ENCODE peak calls at places on chromosomes 11 and 22, in eight cellular contexts. One of them, this sample, is unnamed.

GRCh38 chr22:41908409-41909289 is 6.2 kb downstream of the SHISA8 start:
- DNase-seq in kidney: no peak
- DNase-seq in cerebellum: peak; percentile 60
- DNase-seq in Calu3: no peak
- DNase-seq in GM12891: no peak
- DNase-seq in activated CD4-positive, alpha-beta memory T cell treated with anti-CD3 and anti-CD28 coated beads for 36 hours: no peak
- DNase-seq in neural crest cell: no peak
- DNase-seq in head of caudate nucleus: no peak
- DNase-seq in this sample: no peak

GRCh38 chr22:19930537-19931486 is 10.8 kb upstream of the COMT start:
- DNase-seq in kidney: no peak
- DNase-seq in cerebellum: no peak
- DNase-seq in Calu3: no peak
- DNase-seq in GM12891: no peak
- DNase-seq in activated CD4-positive, alpha-beta memory T cell treated with anti-CD3 and anti-CD28 coated beads for 36 hours: no peak
- DNase-seq in neural crest cell: no peak
- DNase-seq in head of caudate nucleus: no peak
- DNase-seq in this sample: no peak

GRCh38 chr11:117715801-117716200 is 81.2 kb downstream of the DSCAML1 start:
- DNase-seq in kidney: no peak
- DNase-seq in cerebellum: no peak
- DNase-seq in Calu3: no peak
- DNase-seq in GM12891: no peak
- DNase-seq in activated CD4-positive, alpha-beta memory T cell treated with anti-CD3 and anti-CD28 coated beads for 36 hours: no peak
- DNase-seq in neural crest cell: no peak
- DNase-seq in head of caudate nucleus: no peak
- DNase-seq in this sample: no peak

GRCh38 chr22:50089231-50090140 is at the start of gene MOV10L1:
- DNase-seq in kidney: no peak
- DNase-seq in cerebellum: no peak
- DNase-seq in Calu3: no peak
- DNase-seq in GM12891: no peak
- DNase-seq in activated CD4-positive, alpha-beta memory T cell treated with anti-CD3 and anti-CD28 coated beads for 36 hours: peak; percentile 22
- DNase-seq in neural crest cell: no peak
- DNase-seq in head of caudate nucleus: no peak
- DNase-seq in this sample: no peak

GRCh38 chr11:69005631-69006368 is 7.2 kb downstream of the MRGPRF start:
- DNase-seq in kidney: peak; percentile 65
- DNase-seq in cerebellum: no peak
- DNase-seq in Calu3: no peak
- DNase-seq in GM12891: no peak
- DNase-seq in activated CD4-positive, alpha-beta memory T cell treated with anti-CD3 and anti-CD28 coated beads for 36 hours: no peak
- DNase-seq in neural crest cell: no peak
- DNase-seq in head of caudate nucleus: no peak
- DNase-seq in this sample: no peak

GRCh38 chr11:103420593-103420992 is 311.4 kb downstream of the DYNC2H1 start:
- DNase-seq in kidney: no peak
- DNase-seq in cerebellum: no peak
- DNase-seq in Calu3: no peak
- DNase-seq in GM12891: no peak
- DNase-seq in activated CD4-positive, alpha-beta memory T cell treated with anti-CD3 and anti-CD28 coated beads for 36 hours: no peak
- DNase-seq in neural crest cell: no peak
- DNase-seq in head of caudate nucleus: no peak
- DNase-seq in this sample: no peak

GRCh38 chr11:43907028-43907966 is 26.7 kb downstream of the ALKBH3 start:
- DNase-seq in kidney: no peak
- DNase-seq in cerebellum: peak; percentile 81
- DNase-seq in Calu3: no peak
- DNase-seq in GM12891: no peak
- DNase-seq in activated CD4-positive, alpha-beta memory T cell treated with anti-CD3 and anti-CD28 coated beads for 36 hours: no peak
- DNase-seq in neural crest cell: no peak
- DNase-seq in head of caudate nucleus: no peak
- DNase-seq in this sample: no peak

GRCh38 chr22:35335936-35336781 is 36.5 kb downstream of the TOM1 start:
- DNase-seq in kidney: peak; percentile 67
- DNase-seq in cerebellum: no peak
- DNase-seq in Calu3: no peak
- DNase-seq in GM12891: no peak
- DNase-seq in activated CD4-positive, alpha-beta memory T cell treated with anti-CD3 and anti-CD28 coated beads for 36 hours: no peak
- DNase-seq in neural crest cell: no peak
- DNase-seq in head of caudate nucleus: no peak
- DNase-seq in this sample: no peak

GRCh38 chr22:29795663-29796062 is 28.5 kb downstream of the UQCR10 start:
- DNase-seq in kidney: no peak
- DNase-seq in cerebellum: no peak
- DNase-seq in Calu3: peak; percentile 60
- DNase-seq in GM12891: no peak
- DNase-seq in activated CD4-positive, alpha-beta memory T cell treated with anti-CD3 and anti-CD28 coated beads for 36 hours: no peak
- DNase-seq in neural crest cell: no peak
- DNase-seq in head of caudate nucleus: no peak
- DNase-seq in this sample: no peak

GRCh38 chr11:57648791-57649735 is 649 bp downstream of the YPEL4 start:
- DNase-seq in kidney: peak; percentile 70
- DNase-seq in cerebellum: no peak
- DNase-seq in Calu3: no peak
- DNase-seq in GM12891: no peak
- DNase-seq in activated CD4-positive, alpha-beta memory T cell treated with anti-CD3 and anti-CD28 coated beads for 36 hours: peak; percentile 50
- DNase-seq in neural crest cell: peak; percentile 39
- DNase-seq in head of caudate nucleus: peak; percentile 72
- DNase-seq in this sample: no peak

GRCh38 chr11:3959918-3960295 is 104.4 kb downstream of the STIM1 start:
- DNase-seq in kidney: no peak
- DNase-seq in cerebellum: no peak
- DNase-seq in Calu3: no peak
- DNase-seq in GM12891: no peak
- DNase-seq in activated CD4-positive, alpha-beta memory T cell treated with anti-CD3 and anti-CD28 coated beads for 36 hours: no peak
- DNase-seq in neural crest cell: no peak
- DNase-seq in head of caudate nucleus: no peak
- DNase-seq in this sample: no peak

GRCh38 chr11:57219021-57219627 is 17.9 kb downstream of the APLNR start:
- DNase-seq in kidney: no peak
- DNase-seq in cerebellum: no peak
- DNase-seq in Calu3: no peak
- DNase-seq in GM12891: no peak
- DNase-seq in activated CD4-positive, alpha-beta memory T cell treated with anti-CD3 and anti-CD28 coated beads for 36 hours: no peak
- DNase-seq in neural crest cell: no peak
- DNase-seq in head of caudate nucleus: no peak
- DNase-seq in this sample: no peak

GRCh38 chr11:103633037-103633788 is 403.2 kb upstream of the DDI1 start:
- DNase-seq in kidney: no peak
- DNase-seq in cerebellum: no peak
- DNase-seq in Calu3: no peak
- DNase-seq in GM12891: no peak
- DNase-seq in activated CD4-positive, alpha-beta memory T cell treated with anti-CD3 and anti-CD28 coated beads for 36 hours: no peak
- DNase-seq in neural crest cell: no peak
- DNase-seq in head of caudate nucleus: no peak
- DNase-seq in this sample: no peak

GRCh38 chr22:23984430-23984829 is 4.5 kb downstream of the GSTT2 start:
- DNase-seq in kidney: no peak
- DNase-seq in cerebellum: no peak
- DNase-seq in Calu3: peak; percentile 65
- DNase-seq in GM12891: no peak
- DNase-seq in activated CD4-positive, alpha-beta memory T cell treated with anti-CD3 and anti-CD28 coated beads for 36 hours: peak; percentile 65
- DNase-seq in neural crest cell: no peak
- DNase-seq in head of caudate nucleus: no peak
- DNase-seq in this sample: peak; percentile 59

GRCh38 chr11:69339041-69339733 is 45.2 kb downstream of the MYEOV start:
- DNase-seq in kidney: no peak
- DNase-seq in cerebellum: no peak
- DNase-seq in Calu3: no peak
- DNase-seq in GM12891: no peak
- DNase-seq in activated CD4-positive, alpha-beta memory T cell treated with anti-CD3 and anti-CD28 coated beads for 36 hours: peak; percentile 8
- DNase-seq in neural crest cell: no peak
- DNase-seq in head of caudate nucleus: no peak
- DNase-seq in this sample: no peak

GRCh38 chr22:49768077-49768476 is 59.6 kb downstream of the BRD1 start:
- DNase-seq in kidney: peak; percentile 66
- DNase-seq in cerebellum: no peak
- DNase-seq in Calu3: no peak
- DNase-seq in GM12891: no peak
- DNase-seq in activated CD4-positive, alpha-beta memory T cell treated with anti-CD3 and anti-CD28 coated beads for 36 hours: no peak
- DNase-seq in neural crest cell: no peak
- DNase-seq in head of caudate nucleus: no peak
- DNase-seq in this sample: no peak

GRCh38 chr11:26992031-26992541 is 1.8 kb upstream of the FIBIN start:
- DNase-seq in kidney: no peak
- DNase-seq in cerebellum: no peak
- DNase-seq in Calu3: no peak
- DNase-seq in GM12891: no peak
- DNase-seq in activated CD4-positive, alpha-beta memory T cell treated with anti-CD3 and anti-CD28 coated beads for 36 hours: no peak
- DNase-seq in neural crest cell: no peak
- DNase-seq in head of caudate nucleus: no peak
- DNase-seq in this sample: peak; percentile 52

GRCh38 chr11:8389034-8389996 is 125.6 kb upstream of the LMO1 start:
- DNase-seq in kidney: no peak
- DNase-seq in cerebellum: no peak
- DNase-seq in Calu3: no peak
- DNase-seq in GM12891: no peak
- DNase-seq in activated CD4-positive, alpha-beta memory T cell treated with anti-CD3 and anti-CD28 coated beads for 36 hours: no peak
- DNase-seq in neural crest cell: no peak
- DNase-seq in head of caudate nucleus: peak; percentile 43
- DNase-seq in this sample: no peak

GRCh38 chr22:47444746-47445065 is 682.3 kb downstream of the TBC1D22A start:
- DNase-seq in kidney: no peak
- DNase-seq in cerebellum: no peak
- DNase-seq in Calu3: no peak
- DNase-seq in GM12891: no peak
- DNase-seq in activated CD4-positive, alpha-beta memory T cell treated with anti-CD3 and anti-CD28 coated beads for 36 hours: no peak
- DNase-seq in neural crest cell: no peak
- DNase-seq in head of caudate nucleus: no peak
- DNase-seq in this sample: no peak

GRCh38 chr22:45673482-45674175 is 2.0 kb downstream of the ATXN10 start:
- DNase-seq in kidney: no peak
- DNase-seq in cerebellum: no peak
- DNase-seq in Calu3: no peak
- DNase-seq in GM12891: no peak
- DNase-seq in activated CD4-positive, alpha-beta memory T cell treated with anti-CD3 and anti-CD28 coated beads for 36 hours: no peak
- DNase-seq in neural crest cell: no peak
- DNase-seq in head of caudate nucleus: no peak
- DNase-seq in this sample: no peak

GRCh38 chr22:27097481-27097880 is 440.1 kb downstream of the MIAT start:
- DNase-seq in kidney: no peak
- DNase-seq in cerebellum: no peak
- DNase-seq in Calu3: no peak
- DNase-seq in GM12891: no peak
- DNase-seq in activated CD4-positive, alpha-beta memory T cell treated with anti-CD3 and anti-CD28 coated beads for 36 hours: no peak
- DNase-seq in neural crest cell: no peak
- DNase-seq in head of caudate nucleus: no peak
- DNase-seq in this sample: no peak

GRCh38 chr11:118884613-118885274 is 1.1 kb downstream of the CXCR5 start:
- DNase-seq in kidney: no peak
- DNase-seq in cerebellum: no peak
- DNase-seq in Calu3: no peak
- DNase-seq in GM12891: no peak
- DNase-seq in activated CD4-positive, alpha-beta memory T cell treated with anti-CD3 and anti-CD28 coated beads for 36 hours: no peak
- DNase-seq in neural crest cell: no peak
- DNase-seq in head of caudate nucleus: no peak
- DNase-seq in this sample: no peak

GRCh38 chr11:65662247-65662801 is 392 bp downstream of the RELA start:
- DNase-seq in kidney: no peak
- DNase-seq in cerebellum: no peak
- DNase-seq in Calu3: no peak
- DNase-seq in GM12891: no peak
- DNase-seq in activated CD4-positive, alpha-beta memory T cell treated with anti-CD3 and anti-CD28 coated beads for 36 hours: no peak
- DNase-seq in neural crest cell: no peak
- DNase-seq in head of caudate nucleus: peak; percentile 23
- DNase-seq in this sample: no peak

GRCh38 chr11:17543041-17543440 is 1.2 kb downstream of the USH1C start:
- DNase-seq in kidney: no peak
- DNase-seq in cerebellum: no peak
- DNase-seq in Calu3: no peak
- DNase-seq in GM12891: no peak
- DNase-seq in activated CD4-positive, alpha-beta memory T cell treated with anti-CD3 and anti-CD28 coated beads for 36 hours: no peak
- DNase-seq in neural crest cell: no peak
- DNase-seq in head of caudate nucleus: no peak
- DNase-seq in this sample: no peak

GRCh38 chr11:64281957-64282770 is 2.3 kb downstream of the BAD start:
- DNase-seq in kidney: no peak
- DNase-seq in cerebellum: no peak
- DNase-seq in Calu3: no peak
- DNase-seq in GM12891: no peak
- DNase-seq in activated CD4-positive, alpha-beta memory T cell treated with anti-CD3 and anti-CD28 coated beads for 36 hours: no peak
- DNase-seq in neural crest cell: no peak
- DNase-seq in head of caudate nucleus: no peak
- DNase-seq in this sample: no peak

GRCh38 chr22:35910013-35910860 is 118.4 kb downstream of the RBFOX2 start:
- DNase-seq in kidney: no peak
- DNase-seq in cerebellum: no peak
- DNase-seq in Calu3: no peak
- DNase-seq in GM12891: no peak
- DNase-seq in activated CD4-positive, alpha-beta memory T cell treated with anti-CD3 and anti-CD28 coated beads for 36 hours: no peak
- DNase-seq in neural crest cell: no peak
- DNase-seq in head of caudate nucleus: no peak
- DNase-seq in this sample: no peak